ENCODE peak calls at places on chromosomes 3 and 15, in four cellular contexts. N is BE2C, J is heart right ventricle, P is T-helper 17 cell. V is an unnamed sample.

GRCh38 chr3:183725387-183725786 is 27.8 kb downstream of the YEATS2 start:
- DNase-seq in P (no peak), J (no peak), N (no peak), V (no peak)

GRCh38 chr3:129343643-129344360 is 65.1 kb downstream of the HMCES start:
- DNase-seq in N (no peak), J (no peak), P (peak; percentile 30), V (peak; percentile 25)

GRCh38 chr15:70806992-70807712 is 43.8 kb upstream of the UACA start:
- DNase-seq in N (no peak), J (peak; percentile 49), P (no peak), V (no peak)

GRCh38 chr3:46897829-46898320 is 20.4 kb downstream of the PTH1R start:
- DNase-seq in N (no peak), J (no peak), P (no peak), V (no peak)

GRCh38 chr3:188262913-188263683 is 109.1 kb downstream of the LPP start:
- DNase-seq in J (peak; percentile 62), P (no peak), N (no peak), V (no peak)

GRCh38 chr3:172125963-172126403 is 86.6 kb downstream of the FNDC3B start:
- DNase-seq in N (no peak), J (peak; percentile 74), P (no peak), V (no peak)

GRCh38 chr3:17772556-17772955 is 30.1 kb upstream of the TBC1D5 start:
- DNase-seq in J (no peak), P (no peak), N (no peak), V (no peak)

GRCh38 chr15:45640610-45641009 is 5.8 kb downstream of the SQOR start:
- DNase-seq in J (no peak), N (no peak), P (no peak), V (no peak)

GRCh38 chr15:72057548-72058091 is 60.3 kb downstream of the MYO9A start:
- DNase-seq in P (no peak), N (no peak), J (no peak), V (no peak)

GRCh38 chr3:129036234-129037092 is 24.1 kb upstream of the GP9 start:
- DNase-seq in P (no peak), N (no peak), J (no peak), V (no peak)

GRCh38 chr3:39406368-39407258 is at the start of gene RPSA:
- DNase-seq in P (peak; percentile 85), J (peak; percentile 93), N (peak; percentile 90), V (peak; percentile 94)

GRCh38 chr3:71582612-71583568 is 638 bp downstream of the FOXP1 start:
- DNase-seq in P (peak; percentile 35), J (peak; percentile 81), N (peak; percentile 69), V (peak; percentile 36)

GRCh38 chr3:81339040-81339845 is 422.2 kb downstream of the GBE1 start:
- DNase-seq in N (no peak), J (no peak), P (no peak), V (no peak)

GRCh38 chr3:13282986-13283876 is 136.9 kb downstream of the NUP210 start:
- DNase-seq in J (no peak), N (peak; percentile 40), P (no peak), V (no peak)

GRCh38 chr15:36831915-36832310 is 252.5 kb downstream of the CDIN1 start:
- DNase-seq in N (peak; percentile 43), J (no peak), P (no peak), V (no peak)

GRCh38 chr3:184791134-184791533 is 20.8 kb upstream of the VPS8 start:
- DNase-seq in P (no peak), J (no peak), N (no peak), V (no peak)

GRCh38 chr15:40388941-40389823 is 6.7 kb downstream of the KNSTRN start:
- DNase-seq in J (no peak), N (no peak), P (no peak), V (no peak)

GRCh38 chr3:194098036-194098871 is 37.7 kb upstream of the HES1 start:
- DNase-seq in P (no peak), N (no peak), J (peak; percentile 20), V (no peak)

GRCh38 chr3:63954182-63954581 is 42.0 kb upstream of the SCAANT1 start:
- DNase-seq in J (no peak), N (no peak), P (no peak), V (no peak)

GRCh38 chr3:186097317-186097662 is 11.6 kb downstream of the ETV5 start:
- DNase-seq in P (no peak), J (no peak), N (no peak), V (no peak)

GRCh38 chr15:51334011-51334426 is 4.4 kb downstream of the CYP19A1 start:
- DNase-seq in J (no peak), N (no peak), P (no peak), V (no peak)

GRCh38 chr3:105613120-105613519 is 246.4 kb downstream of the ALCAM start:
- DNase-seq in P (no peak), J (no peak), N (no peak), V (no peak)

GRCh38 chr3:132874701-132875100 is 152.5 kb upstream of the NPHP3 start:
- DNase-seq in P (no peak), J (no peak), N (no peak), V (no peak)

GRCh38 chr3:72123908-72124441 is 339.0 kb upstream of the PROK2 start:
- DNase-seq in J (peak; percentile 62), N (peak; percentile 77), P (no peak), V (no peak)

DNA sequence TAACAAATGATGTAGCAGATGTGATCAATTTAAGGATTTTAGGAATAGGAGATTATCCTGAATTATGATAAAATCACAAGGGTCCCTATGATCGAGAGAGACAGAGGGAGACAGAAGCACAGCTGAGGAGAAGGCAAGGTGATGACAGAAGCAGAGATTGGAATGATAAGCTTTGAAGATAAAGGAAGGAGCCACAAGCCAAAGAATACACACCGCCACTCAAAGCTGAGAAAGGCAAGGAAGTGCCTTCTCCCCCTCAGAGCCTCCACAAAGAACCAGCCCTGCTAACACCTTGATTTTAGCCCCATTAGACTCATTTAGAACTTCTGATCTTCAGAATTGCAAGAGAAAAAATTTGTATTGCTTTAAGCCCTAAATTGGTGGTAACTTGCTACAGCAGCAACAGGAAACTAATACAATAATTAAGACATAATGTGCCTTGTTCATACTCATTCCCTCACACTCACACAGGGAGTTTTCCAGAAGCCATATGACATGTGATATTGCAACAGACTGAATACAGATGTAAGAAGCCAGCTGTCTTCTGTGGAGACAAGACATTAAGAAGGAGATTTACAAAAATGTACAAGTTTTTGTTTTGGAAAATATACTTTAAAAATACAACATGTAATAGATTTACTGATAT is 38.2 kb downstream of the TRANK1 start:
- DNase-seq in N (no peak), J (no peak), P (no peak), V (no peak)
- H3K9me3 ChIP-seq in N (no peaks in the 10 kb centered on the region), J (no peaks in the 10 kb centered on the region), P (no peaks in the 10 kb centered on the region), V (no peaks in the 10 kb centered on the region)

GRCh38 chr3:21059409-21059808 is 691.6 kb downstream of the ZNF385D start:
- DNase-seq in J (no peak), P (no peak), N (no peak), V (no peak)
- H3K9me3 ChIP-seq in J (no peaks in the 10 kb centered on the region), P (no peaks in the 10 kb centered on the region), N (no peaks in the 10 kb centered on the region), V (no peaks in the 10 kb centered on the region)

GRCh38 chr3:110612045-110612444 is 459.6 kb upstream of the NECTIN3 start:
- DNase-seq in N (no peak), P (no peak), J (no peak), V (no peak)
- H3K9me3 ChIP-seq in N (no peaks in the 10 kb centered on the region), P (no peaks in the 10 kb centered on the region), J (no peaks in the 10 kb centered on the region), V (no peaks in the 10 kb centered on the region)

GRCh38 chr3:112512320-112512719 is 13.0 kb upstream of the BTLA start:
- DNase-seq in J (no peak), P (no peak), N (no peak), V (no peak)
- H3K9me3 ChIP-seq in J (peaks cover 4% of the 10 kb centered on the region), P (no peaks in the 10 kb centered on the region), N (no peaks in the 10 kb centered on the region), V (no peaks in the 10 kb centered on the region)

GRCh38 chr3:31993843-31994242 is 12.3 kb downstream of the ZNF860 start:
- DNase-seq in N (no peak), J (no peak), P (no peak), V (no peak)
- H3K9me3 ChIP-seq in N (no peaks in the 10 kb centered on the region), J (peaks cover 6% of the 10 kb centered on the region), P (no peaks in the 10 kb centered on the region), V (peaks cover 5% of the 10 kb centered on the region)

V was measured in CD8-positive, alpha-beta T cell.